ENCODE peak calls at places on chromosomes 6 and 20, in nine cellular contexts. O is mammary epithelial cell; T is CD8-positive, alpha-beta T cell; F is uterus; S is H9; W is right atrium auricular region; J is fibroblast of lung; N is gastrocnemius medialis; G is tibial nerve. Q is an unnamed sample. For H3K27me3, the result is how much of the 10 kb centered on the place peaks cover.

GRCh38 chr6:15352884-15353283 is 107.0 kb downstream of the JARID2 start:
- DNase-seq in T (no peak), N (no peak), J (peak), S (no peak), O (peak), W (no peak), G (no peak), F (no peak), Q (no peak)

GRCh38 chr20:7155282-7155681 is 387.8 kb downstream of the BMP2 start:
- DNase-seq in G (no peak), F (no peak), S (no peak), W (no peak), J (no peak), O (no peak), N (no peak), T (no peak), Q (no peak)

GRCh38 chr20:1338801-1339200 is 9.9 kb upstream of the SDCBP2 start:
- DNase-seq in T (no peak), S (peak), N (no peak), W (peak), O (no peak), G (no peak), F (no peak), J (no peak), Q (no peak)

GRCh38 chr20:5220334-5221077 is 93.7 kb downstream of the CDS2 start:
- DNase-seq in N (no peak), J (no peak), S (no peak), O (no peak), T (no peak), G (no peak), F (no peak), W (no peak), Q (no peak)

GRCh38 chr20:11979306-11980128 is 61.8 kb downstream of the BTBD3 start:
- DNase-seq in N (no peak), G (no peak), S (no peak), J (no peak), O (no peak), T (no peak), F (no peak), W (no peak), Q (no peak)

GRCh38 chr6:169269180-169270076 is 15.8 kb upstream of the THBS2 start:
- DNase-seq in N (peak), W (peak), J (peak), O (peak), T (no peak), G (peak), S (no peak), F (peak), Q (no peak)

GRCh38 chr20:10667077-10667401 is 6.8 kb downstream of the JAG1 start:
- DNase-seq in W (peak), G (no peak), O (peak), T (no peak), F (peak), S (no peak), J (no peak), N (no peak), Q (peak)

GRCh38 chr6:44225579-44226325 is 2.4 kb downstream of the SLC29A1 start:
- DNase-seq in N (no peak), S (no peak), T (no peak), J (no peak), F (no peak), W (no peak), G (no peak), O (no peak), Q (no peak)

GRCh38 chr20:52805892-52806291 is 166.3 kb upstream of the TSHZ2 start:
- DNase-seq in G (no peak), F (no peak), O (no peak), J (no peak), T (no peak), W (no peak), N (no peak), S (no peak), Q (no peak)

GRCh38 chr20:11067359-11067758 is 393.6 kb upstream of the JAG1 start:
- DNase-seq in T (no peak), F (no peak), O (no peak), J (no peak), N (no peak), S (no peak), G (no peak), W (no peak), Q (no peak)

GRCh38 chr6:90219168-90219985 is 77.3 kb downstream of the BACH2 start:
- DNase-seq in G (no peak), F (peak), S (no peak), J (peak), W (no peak), N (peak), O (no peak), T (no peak), Q (peak)

GRCh38 chr6:126919947-126920346 is 198.5 kb upstream of the RSPO3 start:
- DNase-seq in T (no peak), W (no peak), S (no peak), F (no peak), J (peak), O (peak), G (no peak), N (no peak), Q (no peak)

GRCh38 chr6:81857812-81858211 is 105.3 kb upstream of the TENT5A start:
- DNase-seq in N (no peak), T (no peak), S (no peak), G (no peak), O (no peak), W (no peak), F (no peak), J (no peak), Q (no peak)

GRCh38 chr6:136887899-136888298 is 34.2 kb upstream of the SLC35D3 start:
- DNase-seq in W (no peak), F (no peak), O (no peak), G (no peak), J (no peak), N (no peak), S (no peak), T (no peak), Q (no peak)

GRCh38 chr6:15544321-15544900 is 118.4 kb downstream of the DTNBP1 start:
- DNase-seq in T (no peak), J (peak), O (no peak), W (no peak), F (no peak), S (no peak), G (no peak), N (no peak), Q (no peak)

GRCh38 chr6:11824986-11825385 is 46.4 kb upstream of the ADTRP start:
- DNase-seq in T (no peak), O (peak), S (no peak), G (no peak), J (no peak), N (no peak), W (no peak), F (no peak), Q (no peak)

GRCh38 chr20:49941456-49941855 is 5.3 kb downstream of the RNF114 start:
- DNase-seq in S (no peak), O (no peak), G (no peak), J (no peak), W (no peak), T (no peak), N (no peak), F (no peak), Q (peak)

DNA sequence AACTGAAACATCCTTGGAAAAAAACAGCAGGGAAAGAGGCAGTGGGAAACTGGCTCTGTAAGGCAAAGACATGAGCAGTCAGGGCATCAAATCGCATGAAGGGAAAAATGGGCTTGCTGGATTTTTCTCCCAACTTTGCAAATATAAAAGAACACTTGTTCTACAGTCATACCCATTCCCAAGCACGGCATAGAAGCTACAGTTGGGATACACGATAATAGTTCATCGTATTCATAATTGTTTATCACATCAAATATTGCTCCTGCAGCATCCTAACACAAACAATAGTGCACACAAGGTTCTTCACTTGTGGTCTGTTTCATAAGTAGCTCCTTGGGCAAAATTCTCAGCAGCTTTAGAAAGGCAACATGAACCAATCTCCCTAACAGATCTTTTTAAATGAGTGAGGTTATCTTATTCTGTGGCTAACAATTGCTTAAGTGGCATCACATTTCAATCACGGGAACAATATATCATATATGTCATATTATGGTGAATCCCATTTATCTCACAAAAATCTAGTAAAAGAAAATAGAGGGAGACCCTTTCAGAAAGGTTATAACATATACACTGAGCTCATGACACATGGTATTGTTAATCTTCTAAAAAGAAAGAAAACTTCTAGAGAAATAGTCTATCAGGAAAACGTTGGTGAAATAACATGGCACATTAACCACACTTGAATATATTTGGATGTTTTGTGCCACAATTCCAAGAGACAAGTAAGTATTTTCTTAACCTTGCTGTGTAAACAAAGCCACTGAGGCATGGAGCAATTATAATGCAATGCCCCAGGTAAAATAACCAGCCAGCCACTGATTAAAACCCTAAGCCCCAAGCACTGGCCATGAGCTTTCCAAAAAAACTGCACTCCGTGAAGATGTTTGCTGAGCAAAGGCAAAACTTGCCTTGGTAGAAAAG is 243.7 kb downstream of the PKHD1 start:
- DNase-seq in G (no peak), T (no peak), N (no peak), J (no peak), O (no peak), W (no peak), S (no peak), F (no peak), Q (no peak)
- H3K27ac ChIP-seq in G (no peak), T (no peak), N (no peak), J (no peak), O (no peak), W (no peak), S (no peak), F (no peak), Q (no peak)

DNA sequence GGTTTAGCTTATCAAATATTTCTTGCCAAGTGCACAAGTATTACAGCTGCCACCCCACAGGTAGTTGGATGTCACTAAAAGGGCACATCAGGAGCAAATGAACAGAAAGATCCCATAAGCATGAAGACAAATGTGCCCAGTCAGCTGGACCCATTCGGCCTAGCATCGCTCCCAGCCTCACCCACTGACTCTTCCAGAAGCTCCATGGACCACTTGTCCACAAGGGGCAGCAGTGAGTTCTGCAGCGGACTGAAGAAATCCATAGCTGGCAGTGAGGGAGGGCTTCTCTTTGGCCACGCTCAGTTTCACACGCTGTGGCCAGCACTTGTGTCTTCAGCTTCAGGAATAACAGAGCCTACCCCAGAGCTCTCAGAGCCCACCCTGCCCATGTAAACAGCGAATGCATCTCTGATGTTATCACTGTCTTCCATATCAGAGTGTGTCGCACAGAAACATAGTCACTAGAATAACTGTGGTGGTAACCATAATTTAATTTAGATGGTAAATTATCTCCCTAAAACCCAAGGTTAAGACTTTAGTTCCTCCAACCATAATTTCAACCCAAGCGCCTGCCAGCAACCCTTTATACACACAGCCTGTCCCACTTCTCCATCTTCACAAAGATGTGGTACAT is 15.8 kb downstream of the CGA start:
- DNase-seq in W (peak), J (peak), S (peak), N (peak), G (peak), F (peak), O (peak), T (peak), Q (peak)
- TF ChIP-seq CTCF in W (peak), J (peak), S (peak), N (no peak), G (peak), F (peak), O (peak), T (peak), Q (peak)

GRCh38 chr20:59308493-59309201 is 8.2 kb downstream of the EDN3 start:
- DNase-seq in F (no peak), S (no peak), W (no peak), T (no peak), O (no peak), G (no peak), N (no peak), J (no peak), Q (peak)

GRCh38 chr20:59301343-59302007 is 1.1 kb downstream of the EDN3 start:
- DNase-seq in F (no peak), S (no peak), T (no peak), G (no peak), O (no peak), J (no peak), N (no peak), W (no peak), Q (no peak)

GRCh38 chr20:59309218-59309617 is 8.8 kb downstream of the EDN3 start:
- DNase-seq in G (no peak), O (no peak), W (no peak), J (no peak), F (no peak), N (no peak), S (no peak), T (no peak), Q (no peak)

GRCh38 chr20:59305898-59306640 is 5.7 kb downstream of the EDN3 start:
- DNase-seq in T (no peak), N (no peak), S (no peak), F (no peak), W (no peak), G (no peak), O (no peak), J (no peak), Q (no peak)

GRCh38 chr20:59307270-59307669 is 6.9 kb downstream of the EDN3 start:
- DNase-seq in T (no peak), J (no peak), S (no peak), G (no peak), W (no peak), N (no peak), F (no peak), O (no peak), Q (peak)
- H3K27me3 ChIP-seq in T (under half), J (under half), S (under half), G (under half), W (under half), N (under half), F (under half), O (under half), Q (under half)

DNA sequence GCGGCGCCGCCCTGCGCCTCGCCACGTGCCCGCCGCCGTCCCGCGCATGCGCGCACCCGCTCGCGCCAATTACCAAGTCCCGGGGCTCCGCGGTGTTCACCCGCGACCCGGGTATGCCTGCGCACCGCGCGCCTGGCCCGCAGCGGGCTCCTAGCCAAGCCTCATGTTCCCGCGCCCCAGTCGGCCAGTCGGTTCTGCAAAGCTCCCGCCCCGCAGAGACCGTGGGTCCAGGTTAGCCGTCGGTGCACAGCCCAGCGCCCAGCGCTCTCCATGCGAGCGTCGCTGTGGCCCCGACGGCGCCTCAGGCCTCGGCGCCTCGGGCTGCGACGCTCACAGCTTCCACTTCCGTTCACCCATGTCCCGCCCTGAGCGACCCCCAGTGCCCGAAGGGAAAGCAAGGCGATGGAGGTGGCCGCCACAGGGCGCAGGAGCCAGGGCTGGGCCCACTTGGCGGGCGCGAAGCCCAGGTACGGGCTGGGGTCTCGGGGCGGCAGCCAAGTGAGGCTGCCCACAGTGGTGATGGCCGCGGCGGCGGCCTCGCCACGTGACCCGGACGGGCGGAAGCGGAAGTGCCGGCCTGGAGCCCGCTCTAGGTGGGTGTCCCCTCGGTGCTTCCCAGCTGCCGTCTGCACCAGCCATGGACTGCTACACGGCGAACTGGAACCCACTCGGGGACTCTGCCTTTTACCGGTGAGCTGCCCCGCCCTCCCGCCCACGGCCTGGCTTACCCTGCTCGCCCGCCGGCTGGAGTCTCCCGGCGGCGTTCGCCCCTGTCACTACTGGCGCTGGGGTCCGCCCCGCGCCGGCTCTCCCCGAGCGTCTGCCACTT is at the start of the genes PCED1A and VPS16:
- DNase-seq in F (peak), T (peak), S (peak), W (peak), G (peak), N (peak), O (peak), J (peak), Q (peak)
- H3K27ac ChIP-seq in F (peak), T (peak), S (no peak), W (peak), G (peak), N (peak), O (peak), J (peak), Q (peak)

GRCh38 chr20:3223937-3224680 is 14.8 kb downstream of the ITPA start:
- DNase-seq in S (no peak), W (no peak), O (no peak), F (no peak), T (no peak), N (no peak), G (no peak), J (no peak), Q (no peak)
- TF ChIP-seq CTCF in S (no peak), W (no peak), O (no peak), F (no peak), T (no peak), N (no peak), G (no peak), J (no peak), Q (no peak)

GRCh38 chr20:37425103-37425625 is 79.2 kb downstream of the SRC start:
- DNase-seq in N (no peak), F (no peak), W (no peak), G (no peak), T (no peak), O (no peak), J (no peak), S (no peak), Q (no peak)
- H3K27me3 ChIP-seq in N (under half), F (under half), W (under half), G (under half), T (under half), O (under half), J (under half), S (under half), Q (under half)

GRCh38 chr6:53301801-53302537 is 46.8 kb downstream of the ELOVL5 start:
- DNase-seq in T (no peak), W (no peak), J (no peak), N (no peak), G (no peak), S (no peak), F (no peak), O (peak), Q (no peak)
- H3K27ac ChIP-seq in T (no peak), W (peak), J (peak), N (peak), G (peak), S (no peak), F (peak), O (peak), Q (no peak)

GRCh38 chr6:139388384-139388783 is 13.9 kb upstream of the CITED2 start:
- DNase-seq in W (no peak), G (no peak), J (no peak), T (no peak), S (no peak), N (no peak), F (no peak), O (no peak), Q (no peak)
- TF ChIP-seq CTCF in W (no peak), G (no peak), J (no peak), T (no peak), S (no peak), N (no peak), F (no peak), O (no peak), Q (no peak)

GRCh38 chr6:33988121-33989015 is 157.5 kb downstream of the GRM4 start:
- DNase-seq in W (no peak), T (no peak), F (peak), G (no peak), O (no peak), S (no peak), N (no peak), J (no peak), Q (no peak)
- H3K27me3 ChIP-seq in W (under half), T (under half), F (under half), G (under half), O (under half), S (under half), N (under half), J (under half), Q (under half)

DNA sequence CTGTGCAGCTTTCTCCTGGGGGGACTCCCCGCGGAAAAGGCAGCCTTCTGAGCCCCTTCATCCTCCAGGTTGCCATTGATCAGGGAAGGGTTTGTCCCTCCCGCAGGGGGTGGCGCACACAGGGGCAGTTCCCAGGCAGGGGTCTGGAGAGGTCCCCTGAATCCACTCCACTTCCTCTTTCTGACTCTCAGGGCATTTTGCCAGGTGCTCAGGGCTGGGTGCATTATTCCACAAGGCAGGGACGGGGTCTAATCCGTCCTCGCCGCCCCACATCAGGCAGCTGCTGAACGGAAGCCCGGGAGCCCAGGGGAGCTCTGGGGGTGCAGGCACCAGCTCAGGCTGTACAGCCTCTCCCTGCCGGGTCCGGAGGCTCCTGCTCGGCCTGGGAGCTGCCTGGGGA is 180.9 kb downstream of the TTLL2 start:
- DNase-seq in F (no peak), G (no peak), S (no peak), W (no peak), O (no peak), J (no peak), N (no peak), T (no peak), Q (no peak)
- H3K27ac ChIP-seq in F (no peak), G (no peak), S (no peak), W (no peak), O (no peak), J (no peak), N (no peak), T (no peak), Q (no peak)

Q was measured in pancreas.